ENCODE peak calls at places on chromosomes 11 and 22, in nine cellular contexts. One of them, this sample, is unnamed.

GRCh38 chr22:26597480-26597879 is 7.5 kb upstream of the TPST2 start:
- DNase-seq in heart right ventricle: no peak
- DNase-seq in HCT116: no peak
- DNase-seq in A549: no peak
- DNase-seq in right lobe of liver: no peak
- DNase-seq in fibroblast of lung: no peak
- DNase-seq in spleen: peak; percentile 17
- DNase-seq in breast epithelium: no peak
- DNase-seq in right cardiac atrium: no peak
- DNase-seq in this sample: no peak

GRCh38 chr11:78392854-78393253 is 24.8 kb downstream of the GAB2 start:
- DNase-seq in heart right ventricle: no peak
- DNase-seq in HCT116: no peak
- DNase-seq in A549: no peak
- DNase-seq in right lobe of liver: no peak
- DNase-seq in fibroblast of lung: no peak
- DNase-seq in spleen: no peak
- DNase-seq in breast epithelium: no peak
- DNase-seq in right cardiac atrium: no peak
- DNase-seq in this sample: no peak

GRCh38 chr22:21032037-21032842 is at the start of gene SLC7A4:
- DNase-seq in heart right ventricle: no peak
- DNase-seq in HCT116: no peak
- DNase-seq in A549: no peak
- DNase-seq in right lobe of liver: no peak
- DNase-seq in fibroblast of lung: no peak
- DNase-seq in spleen: peak; percentile 70
- DNase-seq in breast epithelium: no peak
- DNase-seq in right cardiac atrium: peak; percentile 61
- DNase-seq in this sample: no peak

GRCh38 chr11:16322190-16322589 is 34.2 kb downstream of the SOX6 start:
- DNase-seq in heart right ventricle: no peak
- DNase-seq in HCT116: no peak
- DNase-seq in A549: no peak
- DNase-seq in right lobe of liver: no peak
- DNase-seq in fibroblast of lung: no peak
- DNase-seq in spleen: no peak
- DNase-seq in breast epithelium: no peak
- DNase-seq in right cardiac atrium: no peak
- DNase-seq in this sample: no peak

GRCh38 chr11:19345519-19345847 is 104.7 kb upstream of the E2F8 start:
- DNase-seq in heart right ventricle: no peak
- DNase-seq in HCT116: no peak
- DNase-seq in A549: peak; percentile 2
- DNase-seq in right lobe of liver: no peak
- DNase-seq in fibroblast of lung: no peak
- DNase-seq in spleen: peak; percentile 77
- DNase-seq in breast epithelium: no peak
- DNase-seq in right cardiac atrium: peak; percentile 79
- DNase-seq in this sample: no peak

GRCh38 chr11:22920939-22921565 is 60.8 kb upstream of the CCDC179 start:
- DNase-seq in heart right ventricle: peak; percentile 7
- DNase-seq in HCT116: no peak
- DNase-seq in A549: peak; percentile 55
- DNase-seq in right lobe of liver: no peak
- DNase-seq in fibroblast of lung: peak; percentile 68
- DNase-seq in spleen: no peak
- DNase-seq in breast epithelium: no peak
- DNase-seq in right cardiac atrium: no peak
- DNase-seq in this sample: no peak

GRCh38 chr11:19511413-19512183 is 201.0 kb upstream of the NAV2 start:
- DNase-seq in heart right ventricle: peak; percentile 19
- DNase-seq in HCT116: no peak
- DNase-seq in A549: no peak
- DNase-seq in right lobe of liver: peak; percentile 96
- DNase-seq in fibroblast of lung: peak; percentile 73
- DNase-seq in spleen: no peak
- DNase-seq in breast epithelium: no peak
- DNase-seq in right cardiac atrium: peak; percentile 91
- DNase-seq in this sample: peak; percentile 29

GRCh38 chr11:103940542-103940941 is 95.9 kb upstream of the DDI1 start:
- DNase-seq in heart right ventricle: no peak
- DNase-seq in HCT116: no peak
- DNase-seq in A549: no peak
- DNase-seq in right lobe of liver: no peak
- DNase-seq in fibroblast of lung: no peak
- DNase-seq in spleen: no peak
- DNase-seq in breast epithelium: no peak
- DNase-seq in right cardiac atrium: no peak
- DNase-seq in this sample: no peak

GRCh38 chr11:72686639-72687215 is 12.5 kb upstream of the PDE2A start:
- DNase-seq in heart right ventricle: no peak
- DNase-seq in HCT116: no peak
- DNase-seq in A549: no peak
- DNase-seq in right lobe of liver: no peak
- DNase-seq in fibroblast of lung: no peak
- DNase-seq in spleen: no peak
- DNase-seq in breast epithelium: no peak
- DNase-seq in right cardiac atrium: no peak
- DNase-seq in this sample: no peak

GRCh38 chr11:110182886-110183285 is 89.7 kb downstream of the ZC3H12C start:
- DNase-seq in heart right ventricle: no peak
- DNase-seq in HCT116: peak; percentile 60
- DNase-seq in A549: no peak
- DNase-seq in right lobe of liver: no peak
- DNase-seq in fibroblast of lung: peak; percentile 42
- DNase-seq in spleen: no peak
- DNase-seq in breast epithelium: no peak
- DNase-seq in right cardiac atrium: no peak
- DNase-seq in this sample: no peak

GRCh38 chr11:20161230-20161918 is 1.1 kb upstream of the DBX1 start:
- DNase-seq in heart right ventricle: no peak
- DNase-seq in HCT116: no peak
- DNase-seq in A549: no peak
- DNase-seq in right lobe of liver: no peak
- DNase-seq in fibroblast of lung: no peak
- DNase-seq in spleen: no peak
- DNase-seq in breast epithelium: no peak
- DNase-seq in right cardiac atrium: no peak
- DNase-seq in this sample: no peak

GRCh38 chr22:48057116-48057835 is 1294.8 kb downstream of the TBC1D22A start:
- DNase-seq in heart right ventricle: no peak
- DNase-seq in HCT116: no peak
- DNase-seq in A549: no peak
- DNase-seq in right lobe of liver: no peak
- DNase-seq in fibroblast of lung: no peak
- DNase-seq in spleen: no peak
- DNase-seq in breast epithelium: no peak
- DNase-seq in right cardiac atrium: no peak
- DNase-seq in this sample: no peak

GRCh38 chr11:12171921-12172320 is 61.5 kb downstream of the MICAL2 start:
- DNase-seq in heart right ventricle: no peak
- DNase-seq in HCT116: no peak
- DNase-seq in A549: no peak
- DNase-seq in right lobe of liver: no peak
- DNase-seq in fibroblast of lung: no peak
- DNase-seq in spleen: no peak
- DNase-seq in breast epithelium: no peak
- DNase-seq in right cardiac atrium: no peak
- DNase-seq in this sample: no peak

DNA sequence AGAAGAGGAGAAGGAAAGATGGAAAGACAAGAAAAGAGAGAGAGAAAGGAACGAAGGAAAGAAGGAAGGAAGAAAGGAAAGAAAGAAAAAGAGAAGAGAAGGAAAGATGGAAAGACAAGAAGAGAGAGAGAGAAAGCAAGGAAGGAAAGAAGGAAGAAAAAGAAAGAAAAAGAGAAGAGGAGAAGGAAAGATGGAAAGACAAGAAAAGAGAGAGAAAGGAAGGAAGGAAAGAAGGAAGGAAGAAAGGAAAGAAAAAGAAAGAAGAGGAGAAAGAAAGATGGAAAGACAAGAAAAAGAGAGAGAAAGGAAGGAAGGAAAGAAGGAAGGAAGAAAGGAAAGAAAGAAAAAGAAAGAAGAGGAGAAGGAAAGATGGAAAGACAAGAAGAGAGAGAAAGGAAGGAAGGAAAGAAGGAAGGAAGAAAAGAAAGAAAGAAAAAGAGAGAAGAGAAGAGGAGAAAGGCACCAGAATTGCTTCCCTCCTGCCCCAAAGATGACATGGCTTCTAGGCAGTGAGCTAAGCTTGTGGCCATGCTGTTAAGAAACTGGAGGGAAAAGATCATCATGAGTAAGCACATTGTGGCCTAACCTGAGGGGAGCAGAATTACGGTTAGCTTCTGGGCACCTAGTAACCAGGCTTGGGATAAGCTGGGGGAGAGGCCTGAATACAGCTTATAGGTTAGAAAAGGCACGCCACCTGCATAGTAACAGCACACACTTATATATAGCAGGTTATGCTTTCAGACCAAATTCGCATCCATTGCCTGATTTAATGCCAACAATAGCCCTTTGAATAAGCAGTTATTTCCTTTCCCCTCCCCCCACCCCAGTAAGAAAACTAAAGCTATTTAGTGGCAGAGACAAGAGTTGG is 2.3 kb upstream of the ST3GAL4 start:
- DNase-seq in heart right ventricle: no peak
- DNase-seq in HCT116: no peak
- DNase-seq in A549: peak; percentile 75
- DNase-seq in right lobe of liver: no peak
- DNase-seq in fibroblast of lung: peak; percentile 69
- DNase-seq in spleen: peak; percentile 20
- DNase-seq in breast epithelium: no peak
- DNase-seq in right cardiac atrium: no peak
- DNase-seq in this sample: no peak
- H3K4me1 ChIP-seq in heart right ventricle: peaks cover 92% of the 10 kb centered on the region
- H3K4me1 ChIP-seq in HCT116: peaks cover 38% of the 10 kb centered on the region
- H3K4me1 ChIP-seq in A549: peaks cover 47% of the 10 kb centered on the region
- H3K4me1 ChIP-seq in right lobe of liver: peaks cover 11% of the 10 kb centered on the region
- H3K4me1 ChIP-seq in fibroblast of lung: peaks cover 30% of the 10 kb centered on the region
- H3K4me1 ChIP-seq in spleen: peaks cover 52% of the 10 kb centered on the region
- H3K4me1 ChIP-seq in breast epithelium: no peaks in the 10 kb centered on the region
- H3K4me1 ChIP-seq in right cardiac atrium: peaks cover 28% of the 10 kb centered on the region
- H3K4me1 ChIP-seq in this sample: peaks cover 81% of the 10 kb centered on the region

GRCh38 chr11:125071831-125072209 is 8.7 kb downstream of the SLC37A2 start:
- DNase-seq in heart right ventricle: no peak
- DNase-seq in HCT116: no peak
- DNase-seq in A549: no peak
- DNase-seq in right lobe of liver: no peak
- DNase-seq in fibroblast of lung: no peak
- DNase-seq in spleen: peak; percentile 72
- DNase-seq in breast epithelium: no peak
- DNase-seq in right cardiac atrium: no peak
- DNase-seq in this sample: no peak
- H3K27ac ChIP-seq in heart right ventricle: peak overlapping the region; percentile 44
- H3K27ac ChIP-seq in HCT116: no peak overlapping the region
- H3K27ac ChIP-seq in A549: no peak overlapping the region
- H3K27ac ChIP-seq in right lobe of liver: peak overlapping the region; percentile 26
- H3K27ac ChIP-seq in fibroblast of lung: no peak overlapping the region
- H3K27ac ChIP-seq in spleen: peak overlapping the region; percentile 86
- H3K27ac ChIP-seq in breast epithelium: no peak overlapping the region
- H3K27ac ChIP-seq in right cardiac atrium: no peak overlapping the region
- H3K27ac ChIP-seq in this sample: no peak overlapping the region

DNA sequence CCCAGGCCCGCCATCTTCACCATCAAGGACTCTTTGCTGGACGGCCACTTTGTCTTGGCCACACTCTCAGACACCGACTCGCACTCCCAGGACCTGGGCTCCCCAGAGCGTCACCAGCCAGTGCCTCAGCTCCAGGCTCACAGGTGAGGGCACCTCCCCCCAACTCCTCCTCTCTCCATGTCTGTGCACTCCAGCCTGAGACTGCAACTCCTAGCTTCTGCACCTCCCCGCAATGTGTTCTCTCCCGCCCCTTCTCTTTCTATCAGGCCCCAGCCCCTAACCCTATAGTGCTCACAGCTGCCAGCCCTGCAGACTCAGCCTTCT is 4.4 kb downstream of the RAD9A start:
- DNase-seq in heart right ventricle: no peak
- DNase-seq in HCT116: no peak
- DNase-seq in A549: no peak
- DNase-seq in right lobe of liver: no peak
- DNase-seq in fibroblast of lung: no peak
- DNase-seq in spleen: no peak
- DNase-seq in breast epithelium: no peak
- DNase-seq in right cardiac atrium: peak; percentile 35
- DNase-seq in this sample: no peak
- H3K4me3 ChIP-seq in heart right ventricle: no peak overlapping the region
- H3K4me3 ChIP-seq in HCT116: no peak overlapping the region
- H3K4me3 ChIP-seq in A549: no peak overlapping the region
- H3K4me3 ChIP-seq in right lobe of liver: no peak overlapping the region
- H3K4me3 ChIP-seq in fibroblast of lung: no peak overlapping the region
- H3K4me3 ChIP-seq in spleen: no peak overlapping the region
- H3K4me3 ChIP-seq in breast epithelium: no peak overlapping the region
- H3K4me3 ChIP-seq in right cardiac atrium: no peak overlapping the region
- H3K4me3 ChIP-seq in this sample: no peak overlapping the region

DNA sequence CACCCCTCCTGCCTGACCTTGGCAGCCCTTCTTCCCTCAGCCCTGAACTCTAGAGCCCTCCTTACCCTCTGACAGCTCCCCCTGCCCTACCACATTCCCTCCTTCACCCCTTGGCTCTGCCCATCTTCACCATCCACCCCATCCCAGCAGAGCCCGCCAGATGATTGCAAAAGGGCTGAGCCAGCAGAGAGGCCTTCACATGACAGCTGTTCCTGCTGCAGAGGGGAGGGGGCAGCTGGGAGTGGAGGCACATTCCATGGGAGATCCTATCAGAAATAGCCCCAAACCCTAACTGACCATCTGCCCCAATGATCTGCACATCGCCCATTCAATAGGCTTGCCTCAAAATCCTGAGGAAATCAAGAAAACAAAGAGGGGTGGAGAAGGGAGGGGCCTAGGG is 7.8 kb upstream of the AHNAK start:
- DNase-seq in heart right ventricle: no peak
- DNase-seq in HCT116: no peak
- DNase-seq in A549: no peak
- DNase-seq in right lobe of liver: no peak
- DNase-seq in fibroblast of lung: no peak
- DNase-seq in spleen: no peak
- DNase-seq in breast epithelium: no peak
- DNase-seq in right cardiac atrium: no peak
- DNase-seq in this sample: no peak
- H3K4me1 ChIP-seq in heart right ventricle: peaks cover 85% of the 10 kb centered on the region
- H3K4me1 ChIP-seq in HCT116: peaks cover 88% of the 10 kb centered on the region
- H3K4me1 ChIP-seq in A549: peaks cover 83% of the 10 kb centered on the region
- H3K4me1 ChIP-seq in right lobe of liver: peaks cover 47% of the 10 kb centered on the region
- H3K4me1 ChIP-seq in fibroblast of lung: peaks cover 48% of the 10 kb centered on the region
- H3K4me1 ChIP-seq in spleen: peaks cover 87% of the 10 kb centered on the region
- H3K4me1 ChIP-seq in breast epithelium: peaks cover 56% of the 10 kb centered on the region
- H3K4me1 ChIP-seq in right cardiac atrium: peaks cover 43% of the 10 kb centered on the region
- H3K4me1 ChIP-seq in this sample: peaks cover 60% of the 10 kb centered on the region

DNA sequence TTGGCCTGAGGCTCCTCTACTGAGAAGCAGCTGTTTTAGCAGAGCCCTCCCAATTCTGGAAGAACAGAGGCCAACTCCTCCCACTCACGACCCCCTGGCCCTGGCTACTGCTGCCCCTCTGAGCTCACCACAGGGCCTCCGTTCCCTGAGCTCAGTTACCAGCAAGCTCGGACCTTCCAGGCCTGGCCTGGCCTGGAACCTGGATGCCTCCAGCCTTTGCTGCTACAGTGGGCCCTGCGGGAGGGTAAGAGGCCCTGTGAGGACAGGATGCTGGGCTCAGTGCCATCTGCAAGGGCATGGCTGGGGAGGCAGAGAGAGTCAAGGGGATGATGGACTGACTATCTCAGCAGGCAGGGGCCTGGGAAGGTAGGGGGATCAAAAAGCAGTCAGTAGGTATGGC is 209.9 kb upstream of the NCAM1 start:
- DNase-seq in heart right ventricle: peak; percentile 57
- DNase-seq in HCT116: no peak
- DNase-seq in A549: no peak
- DNase-seq in right lobe of liver: no peak
- DNase-seq in fibroblast of lung: no peak
- DNase-seq in spleen: no peak
- DNase-seq in breast epithelium: no peak
- DNase-seq in right cardiac atrium: peak; percentile 70
- DNase-seq in this sample: no peak
- H3K27ac ChIP-seq in heart right ventricle: peak overlapping the region; percentile 20
- H3K27ac ChIP-seq in HCT116: no peak overlapping the region
- H3K27ac ChIP-seq in A549: no peak overlapping the region
- H3K27ac ChIP-seq in right lobe of liver: no peak overlapping the region
- H3K27ac ChIP-seq in fibroblast of lung: no peak overlapping the region
- H3K27ac ChIP-seq in spleen: no peak overlapping the region
- H3K27ac ChIP-seq in breast epithelium: no peak overlapping the region
- H3K27ac ChIP-seq in right cardiac atrium: no peak overlapping the region
- H3K27ac ChIP-seq in this sample: no peak overlapping the region

This sample was measured in thoracic aorta.